ENCODE peak calls at places on chromosomes 2 and 18, in six cellular contexts. One of them, this sample, is unnamed.

GRCh38 chr18:68843467-68844089 is 45.7 kb downstream of the CCDC102B start:
- DNase-seq in heart left ventricle: no peak
- DNase-seq in vagina: no peak
- DNase-seq in esophagus muscularis mucosa: no peak
- DNase-seq in ovary: no peak
- DNase-seq in A549: no peak
- DNase-seq in this sample: no peak

GRCh38 chr2:236888766-236889035 is 197.0 kb upstream of the COPS8 start:
- DNase-seq in heart left ventricle: no peak
- DNase-seq in vagina: no peak
- DNase-seq in esophagus muscularis mucosa: no peak
- DNase-seq in ovary: no peak
- DNase-seq in A549: no peak
- DNase-seq in this sample: no peak

GRCh38 chr2:223619486-223620129 is 17.4 kb upstream of the SCG2 start:
- DNase-seq in heart left ventricle: no peak
- DNase-seq in vagina: no peak
- DNase-seq in esophagus muscularis mucosa: no peak
- DNase-seq in ovary: no peak
- DNase-seq in A549: no peak
- DNase-seq in this sample: no peak

GRCh38 chr2:163734911-163735691 is 707 bp downstream of the FIGN start:
- DNase-seq in heart left ventricle: no peak
- DNase-seq in vagina: no peak
- DNase-seq in esophagus muscularis mucosa: no peak
- DNase-seq in ovary: no peak
- DNase-seq in A549: no peak
- DNase-seq in this sample: no peak

GRCh38 chr2:19319064-19319463 is 39.4 kb downstream of the OSR1 start:
- DNase-seq in heart left ventricle: no peak
- DNase-seq in vagina: no peak
- DNase-seq in esophagus muscularis mucosa: no peak
- DNase-seq in ovary: no peak
- DNase-seq in A549: no peak
- DNase-seq in this sample: no peak

GRCh38 chr2:237874585-237875161 is 15.2 kb downstream of the RAMP1 start:
- DNase-seq in heart left ventricle: no peak
- DNase-seq in vagina: no peak
- DNase-seq in esophagus muscularis mucosa: no peak
- DNase-seq in ovary: no peak
- DNase-seq in A549: peak
- DNase-seq in this sample: no peak

GRCh38 chr2:60998628-60999545 is 18.6 kb upstream of the PEX13 start:
- DNase-seq in heart left ventricle: no peak
- DNase-seq in vagina: no peak
- DNase-seq in esophagus muscularis mucosa: no peak
- DNase-seq in ovary: no peak
- DNase-seq in A549: peak
- DNase-seq in this sample: no peak

GRCh38 chr2:183495589-183496267 is 371.5 kb downstream of the NUP35 start:
- DNase-seq in heart left ventricle: no peak
- DNase-seq in vagina: no peak
- DNase-seq in esophagus muscularis mucosa: no peak
- DNase-seq in ovary: no peak
- DNase-seq in A549: no peak
- DNase-seq in this sample: no peak

GRCh38 chr2:149885468-149885867 is 297.9 kb upstream of the MMADHC start:
- DNase-seq in heart left ventricle: no peak
- DNase-seq in vagina: no peak
- DNase-seq in esophagus muscularis mucosa: no peak
- DNase-seq in ovary: no peak
- DNase-seq in A549: no peak
- DNase-seq in this sample: peak

GRCh38 chr2:74003494-74004211 is 18.9 kb downstream of the TET3 start:
- DNase-seq in heart left ventricle: peak
- DNase-seq in vagina: no peak
- DNase-seq in esophagus muscularis mucosa: no peak
- DNase-seq in ovary: peak
- DNase-seq in A549: no peak
- DNase-seq in this sample: no peak

GRCh38 chr2:89763254-89763580 is 1071.7 kb downstream of the RPIA start:
- DNase-seq in heart left ventricle: no peak
- DNase-seq in vagina: no peak
- DNase-seq in esophagus muscularis mucosa: no peak
- DNase-seq in ovary: peak
- DNase-seq in A549: no peak
- DNase-seq in this sample: no peak

GRCh38 chr2:10901160-10901559 is 10.6 kb upstream of the KCNF1 start:
- DNase-seq in heart left ventricle: no peak
- DNase-seq in vagina: no peak
- DNase-seq in esophagus muscularis mucosa: no peak
- DNase-seq in ovary: no peak
- DNase-seq in A549: peak
- DNase-seq in this sample: no peak

GRCh38 chr2:240627736-240628506 is 2.6 kb downstream of the GPR35 start:
- DNase-seq in heart left ventricle: peak
- DNase-seq in vagina: no peak
- DNase-seq in esophagus muscularis mucosa: no peak
- DNase-seq in ovary: peak
- DNase-seq in A549: no peak
- DNase-seq in this sample: peak

GRCh38 chr2:238005528-238005927 is 38.7 kb downstream of the UBE2F start:
- DNase-seq in heart left ventricle: no peak
- DNase-seq in vagina: no peak
- DNase-seq in esophagus muscularis mucosa: no peak
- DNase-seq in ovary: no peak
- DNase-seq in A549: no peak
- DNase-seq in this sample: no peak

GRCh38 chr2:8566788-8567468 is 114.9 kb upstream of the ID2 start:
- DNase-seq in heart left ventricle: peak
- DNase-seq in vagina: no peak
- DNase-seq in esophagus muscularis mucosa: no peak
- DNase-seq in ovary: no peak
- DNase-seq in A549: no peak
- DNase-seq in this sample: no peak

GRCh38 chr2:48529676-48530032 is 300 bp upstream of the STON1 start:
- DNase-seq in heart left ventricle: peak
- DNase-seq in vagina: no peak
- DNase-seq in esophagus muscularis mucosa: no peak
- DNase-seq in ovary: peak
- DNase-seq in A549: no peak
- DNase-seq in this sample: no peak

GRCh38 chr2:235191933-235192332 is 240.1 kb downstream of the SH3BP4 start:
- DNase-seq in heart left ventricle: no peak
- DNase-seq in vagina: peak
- DNase-seq in esophagus muscularis mucosa: no peak
- DNase-seq in ovary: peak
- DNase-seq in A549: no peak
- DNase-seq in this sample: no peak

GRCh38 chr18:34493566-34494358 is 216.3 kb upstream of the DTNA start:
- DNase-seq in heart left ventricle: peak
- DNase-seq in vagina: no peak
- DNase-seq in esophagus muscularis mucosa: no peak
- DNase-seq in ovary: no peak
- DNase-seq in A549: no peak
- DNase-seq in this sample: peak

GRCh38 chr2:25362564-25363145 is 20.9 kb upstream of the DNMT3A start:
- DNase-seq in heart left ventricle: peak
- DNase-seq in vagina: no peak
- DNase-seq in esophagus muscularis mucosa: no peak
- DNase-seq in ovary: no peak
- DNase-seq in A549: no peak
- DNase-seq in this sample: peak

GRCh38 chr2:226754821-226755536 is 44.6 kb downstream of the IRS1 start:
- DNase-seq in heart left ventricle: no peak
- DNase-seq in vagina: no peak
- DNase-seq in esophagus muscularis mucosa: no peak
- DNase-seq in ovary: no peak
- DNase-seq in A549: no peak
- DNase-seq in this sample: no peak

GRCh38 chr2:213429516-213429915 is 145.3 kb downstream of the SPAG16 start:
- DNase-seq in heart left ventricle: no peak
- DNase-seq in vagina: no peak
- DNase-seq in esophagus muscularis mucosa: no peak
- DNase-seq in ovary: no peak
- DNase-seq in A549: no peak
- DNase-seq in this sample: no peak

GRCh38 chr2:21012557-21012937 is 31.3 kb downstream of the APOB start:
- DNase-seq in heart left ventricle: no peak
- DNase-seq in vagina: no peak
- DNase-seq in esophagus muscularis mucosa: no peak
- DNase-seq in ovary: no peak
- DNase-seq in A549: no peak
- DNase-seq in this sample: no peak

GRCh38 chr2:21011876-21012556 is 31.9 kb downstream of the APOB start:
- DNase-seq in heart left ventricle: no peak
- DNase-seq in vagina: no peak
- DNase-seq in esophagus muscularis mucosa: no peak
- DNase-seq in ovary: no peak
- DNase-seq in A549: no peak
- DNase-seq in this sample: no peak

GRCh38 chr2:21011453-21011852 is 32.4 kb downstream of the APOB start:
- DNase-seq in heart left ventricle: no peak
- DNase-seq in vagina: no peak
- DNase-seq in esophagus muscularis mucosa: no peak
- DNase-seq in ovary: no peak
- DNase-seq in A549: no peak
- DNase-seq in this sample: no peak

GRCh38 chr2:21009662-21010225 is 34.1 kb downstream of the APOB start:
- DNase-seq in heart left ventricle: no peak
- DNase-seq in vagina: no peak
- DNase-seq in esophagus muscularis mucosa: no peak
- DNase-seq in ovary: no peak
- DNase-seq in A549: no peak
- DNase-seq in this sample: no peak

GRCh38 chr2:21010813-21011439 is 32.9 kb downstream of the APOB start:
- DNase-seq in heart left ventricle: no peak
- DNase-seq in vagina: no peak
- DNase-seq in esophagus muscularis mucosa: no peak
- DNase-seq in ovary: no peak
- DNase-seq in A549: no peak
- DNase-seq in this sample: no peak
- TF ChIP-seq POLR2A in heart left ventricle: no peak
- TF ChIP-seq POLR2A in vagina: no peak
- TF ChIP-seq POLR2A in esophagus muscularis mucosa: no peak
- TF ChIP-seq POLR2A in ovary: no peak
- TF ChIP-seq POLR2A in A549: no peak
- TF ChIP-seq POLR2A in this sample: peak

GRCh38 chr2:71933467-71934319 is 214.0 kb downstream of the CYP26B1 start:
- DNase-seq in heart left ventricle: no peak
- DNase-seq in vagina: no peak
- DNase-seq in esophagus muscularis mucosa: peak
- DNase-seq in ovary: no peak
- DNase-seq in A549: no peak
- DNase-seq in this sample: no peak
- TF ChIP-seq CTCF in heart left ventricle: peak
- TF ChIP-seq CTCF in vagina: no peak
- TF ChIP-seq CTCF in esophagus muscularis mucosa: no peak
- TF ChIP-seq CTCF in ovary: no peak
- TF ChIP-seq CTCF in A549: peak
- TF ChIP-seq CTCF in this sample: peak

DNA sequence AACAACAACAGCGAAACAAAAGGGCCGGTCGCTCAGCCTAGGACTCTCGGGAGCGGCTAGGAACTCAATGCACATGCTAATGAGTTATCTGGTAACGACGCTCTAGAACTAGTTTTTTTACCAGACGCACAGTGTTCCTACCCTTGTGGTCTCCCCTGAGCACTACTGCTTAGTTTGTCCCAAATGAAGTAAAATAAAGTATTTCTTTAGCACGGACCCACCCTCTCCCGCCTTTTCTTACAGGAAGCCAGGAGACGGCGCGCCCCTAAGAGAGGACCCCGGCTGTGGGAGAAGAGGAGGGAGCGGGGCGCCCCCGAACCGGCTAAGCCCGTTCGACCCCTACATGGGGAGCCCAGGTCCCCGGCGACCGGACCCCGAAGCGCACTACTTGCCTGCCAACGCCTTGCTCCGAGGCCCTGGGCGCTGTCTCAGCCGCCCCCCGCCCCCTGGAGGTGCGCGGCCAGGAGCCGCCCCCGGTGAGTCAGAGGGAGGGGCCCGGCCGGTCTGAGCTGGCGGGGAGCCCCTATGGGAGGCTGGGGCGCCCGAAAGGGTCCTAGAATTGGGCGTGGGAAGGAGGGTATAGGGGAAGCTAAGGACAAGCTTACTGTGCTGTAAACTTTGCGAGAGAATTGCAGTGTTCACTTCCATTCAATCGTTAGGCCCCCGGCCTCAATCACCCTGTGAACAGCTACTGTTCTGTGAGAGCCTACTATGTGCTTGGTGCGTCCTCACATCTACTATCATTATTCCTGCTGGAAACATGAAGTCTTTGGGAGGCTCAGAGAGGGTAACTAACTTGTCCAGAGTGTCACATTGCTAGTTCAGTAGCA is 3.6 kb upstream of the CAPG start:
- DNase-seq in heart left ventricle: no peak
- DNase-seq in vagina: no peak
- DNase-seq in esophagus muscularis mucosa: no peak
- DNase-seq in ovary: no peak
- DNase-seq in A549: no peak
- DNase-seq in this sample: no peak
- TF ChIP-seq POLR2A in heart left ventricle: no peak
- TF ChIP-seq POLR2A in vagina: peak
- TF ChIP-seq POLR2A in esophagus muscularis mucosa: no peak
- TF ChIP-seq POLR2A in ovary: no peak
- TF ChIP-seq POLR2A in A549: no peak
- TF ChIP-seq POLR2A in this sample: no peak

GRCh38 chr2:42079737-42080287 is 32.0 kb downstream of the PKDCC start:
- DNase-seq in heart left ventricle: no peak
- DNase-seq in vagina: no peak
- DNase-seq in esophagus muscularis mucosa: no peak
- DNase-seq in ovary: no peak
- DNase-seq in A549: no peak
- DNase-seq in this sample: no peak
- TF ChIP-seq CTCF in heart left ventricle: no peak
- TF ChIP-seq CTCF in vagina: no peak
- TF ChIP-seq CTCF in esophagus muscularis mucosa: no peak
- TF ChIP-seq CTCF in ovary: no peak
- TF ChIP-seq CTCF in A549: no peak
- TF ChIP-seq CTCF in this sample: no peak

This sample was measured in right lobe of liver.